ENCODE peak calls at places on chromosomes 16 and 17, in six cellular contexts. J, D, W, A, P and I are unnamed samples. For H3K4me1, the result is how much of the 10 kb centered on the place peaks cover.

GRCh38 chr16:49405123-49405522 is 31.5 kb downstream of the C16orf78 start:
- DNase-seq in P (no peak), J (no peak), W (no peak), A (no peak), D (no peak), I (no peak)

GRCh38 chr17:30278032-30278431 is 13.7 kb downstream of the BLMH start:
- DNase-seq in W (no peak), A (no peak), P (no peak), D (no peak), J (peak), I (peak)

GRCh38 chr16:588639-588888 is 1.3 kb upstream of the RAB40C start:
- DNase-seq in J (peak), A (peak), D (peak), W (no peak), P (peak), I (peak)

GRCh38 chr17:75093543-75094158 is 5.9 kb downstream of the SLC16A5 start:
- DNase-seq in W (peak), P (no peak), J (no peak), A (no peak), D (no peak), I (no peak)

GRCh38 chr17:57902800-57903759 is 52.1 kb downstream of the CUEDC1 start:
- DNase-seq in P (peak), W (peak), D (peak), A (peak), J (peak), I (peak)

GRCh38 chr17:53191878-53192277 is 630.8 kb upstream of the KIF2B start:
- DNase-seq in D (no peak), J (no peak), P (no peak), A (no peak), W (no peak), I (no peak)

GRCh38 chr16:6615661-6616060 is 717.0 kb upstream of the RBFOX1 start:
- DNase-seq in J (no peak), W (no peak), D (no peak), A (no peak), P (no peak), I (no peak)

GRCh38 chr17:40377832-40378231 is 13.3 kb upstream of the GJD3 start:
- DNase-seq in J (no peak), D (no peak), P (no peak), W (no peak), A (no peak), I (no peak)

GRCh38 chr16:48537275-48537674 is 72.7 kb downstream of the N4BP1 start:
- DNase-seq in J (no peak), A (no peak), W (no peak), P (peak), D (peak), I (no peak)

GRCh38 chr17:12789075-12789975 is at the start of gene ARHGAP44:
- DNase-seq in J (peak), W (peak), P (peak), D (peak), A (peak), I (peak)

GRCh38 chr16:89051521-89052166 is 42.0 kb upstream of the ACSF3 start:
- DNase-seq in D (peak), A (no peak), P (peak), W (no peak), J (no peak), I (no peak)

GRCh38 chr17:38466346-38467315 is 38.4 kb downstream of the ARHGAP23 start:
- DNase-seq in D (no peak), W (no peak), J (no peak), P (peak), A (no peak), I (no peak)

GRCh38 chr16:20023190-20023589 is 50.5 kb downstream of the GPR139 start:
- DNase-seq in J (peak), W (no peak), P (no peak), D (no peak), A (no peak), I (peak)

GRCh38 chr16:79380990-79381389 is 219.5 kb downstream of the MAF start:
- DNase-seq in J (no peak), D (no peak), P (no peak), W (no peak), A (no peak), I (no peak)

GRCh38 chr17:38687291-38687690 is 12.5 kb upstream of the EPOP start:
- DNase-seq in J (no peak), A (no peak), P (no peak), D (no peak), W (no peak), I (no peak)

GRCh38 chr16:20203277-20203676 is 124.0 kb downstream of the GP2 start:
- DNase-seq in P (no peak), D (no peak), A (no peak), J (no peak), W (no peak), I (no peak)

GRCh38 chr16:64870859-64871258 is 251.0 kb downstream of the CDH11 start:
- DNase-seq in W (no peak), J (no peak), P (no peak), A (no peak), D (no peak), I (no peak)

GRCh38 chr16:89720520-89720858 is 209 bp downstream of the VPS9D1 start:
- DNase-seq in J (peak), A (peak), D (no peak), P (peak), W (peak), I (no peak)

GRCh38 chr17:81515530-81516041 is 3.0 kb upstream of the ACTG1 start:
- DNase-seq in W (no peak), J (no peak), P (peak), A (peak), D (no peak), I (no peak)

GRCh38 chr17:16820161-16820877 is 130.3 kb downstream of the CCDC144A start:
- DNase-seq in P (peak), W (no peak), J (no peak), A (no peak), D (no peak), I (no peak)

GRCh38 chr16:49644143-49644460 is 211.8 kb downstream of the ZNF423 start:
- DNase-seq in W (no peak), A (no peak), D (no peak), J (no peak), P (no peak), I (no peak)

GRCh38 chr16:84434800-84435199 is 66.5 kb downstream of the ATP2C2 start:
- DNase-seq in D (no peak), W (no peak), A (no peak), J (no peak), P (no peak), I (no peak)

GRCh38 chr16:12079411-12079965 is 103.0 kb downstream of the SNX29 start:
- DNase-seq in J (no peak), P (no peak), D (no peak), A (peak), W (no peak), I (no peak)

GRCh38 chr16:73071131-73071940 is 23.4 kb upstream of the ZFHX3 start:
- DNase-seq in W (no peak), J (peak), P (peak), D (peak), A (peak), I (no peak)

GRCh38 chr17:79843475-79843916 is 4.3 kb upstream of the CBX4 start:
- DNase-seq in P (no peak), J (no peak), A (no peak), W (no peak), D (peak), I (peak)

GRCh38 chr16:13873835-13874438 is 46.0 kb upstream of the ERCC4 start:
- DNase-seq in P (no peak), J (peak), D (no peak), W (no peak), A (no peak), I (peak)

GRCh38 chr16:22213801-22214200 is 7.7 kb downstream of the EEF2K start:
- DNase-seq in J (no peak), W (no peak), D (no peak), A (no peak), P (no peak), I (no peak)

GRCh38 chr16:81220369-81220768 is 18.1 kb upstream of the BCO1 start:
- DNase-seq in P (no peak), D (no peak), W (no peak), A (no peak), J (no peak), I (no peak)

GRCh38 chr16:82439678-82440293 is 187.0 kb upstream of the CDH13 start:
- DNase-seq in D (no peak), A (no peak), P (no peak), W (peak), J (peak), I (peak)

GRCh38 chr17:63035695-63036094 is 69.7 kb downstream of the TANC2 start:
- DNase-seq in W (no peak), J (no peak), D (no peak), A (no peak), P (no peak), I (no peak)

GRCh38 chr17:34254651-34255380 is at the start of gene CCL2:
- DNase-seq in W (peak), D (peak), A (no peak), J (no peak), P (peak), I (peak)

GRCh38 chr17:34255381-34255732 is 272 bp downstream of the CCL2 start:
- DNase-seq in J (no peak), D (no peak), P (no peak), A (no peak), W (no peak), I (no peak)

GRCh38 chr17:34252890-34253525 is 2.1 kb upstream of the CCL2 start:
- DNase-seq in J (no peak), P (no peak), A (no peak), W (no peak), D (no peak), I (no peak)

GRCh38 chr17:34255841-34256240 is 756 bp downstream of the CCL2 start:
- DNase-seq in P (no peak), A (no peak), J (no peak), W (no peak), D (no peak), I (no peak)

DNA sequence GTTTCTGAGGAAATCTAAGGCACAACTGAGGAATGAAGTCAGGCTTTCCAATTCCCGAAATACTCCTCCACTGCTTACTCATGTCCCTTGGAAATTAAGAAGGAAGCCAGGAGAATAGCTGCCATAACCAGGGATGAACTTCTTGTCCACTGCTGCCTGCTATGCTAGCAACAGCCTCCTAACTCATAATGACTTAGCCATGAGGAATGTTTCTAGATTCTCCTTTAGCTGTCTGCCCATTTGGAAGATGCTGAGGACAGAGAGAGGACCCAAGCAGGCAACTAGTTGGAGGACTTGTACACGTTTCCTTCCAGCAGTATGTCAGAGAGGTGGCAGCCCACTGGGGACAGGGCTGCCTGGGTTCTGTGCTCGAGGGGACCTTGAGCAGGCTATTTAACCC is 939 bp upstream of the CCL2 start:
- DNase-seq in D (no peak), W (no peak), J (no peak), P (no peak), A (no peak), I (peak)
- H3K4me1 ChIP-seq in D (under half), W (under half), J (under half), P (half or more), A (half or more), I (half or more)

GRCh38 chr16:55433535-55433934 is 45.5 kb upstream of the MMP2 start:
- DNase-seq in D (no peak), A (no peak), P (no peak), J (no peak), W (no peak), I (no peak)
- H3K4me1 ChIP-seq in D (under half), A (under half), P (under half), J (under half), W (under half), I (under half)

GRCh38 chr16:67241008-67241900 is 6.0 kb downstream of the FHOD1 start:
- DNase-seq in W (peak), P (peak), D (peak), A (peak), J (peak), I (peak)
- H3K4me1 ChIP-seq in W (under half), P (half or more), D (under half), A (half or more), J (half or more), I (half or more)

GRCh38 chr16:85452364-85453178 is 160.6 kb upstream of the GSE1 start:
- DNase-seq in W (no peak), A (no peak), P (no peak), J (no peak), D (no peak), I (no peak)
- H3K4me1 ChIP-seq in W (under half), A (under half), P (under half), J (under half), D (under half), I (under half)

DNA sequence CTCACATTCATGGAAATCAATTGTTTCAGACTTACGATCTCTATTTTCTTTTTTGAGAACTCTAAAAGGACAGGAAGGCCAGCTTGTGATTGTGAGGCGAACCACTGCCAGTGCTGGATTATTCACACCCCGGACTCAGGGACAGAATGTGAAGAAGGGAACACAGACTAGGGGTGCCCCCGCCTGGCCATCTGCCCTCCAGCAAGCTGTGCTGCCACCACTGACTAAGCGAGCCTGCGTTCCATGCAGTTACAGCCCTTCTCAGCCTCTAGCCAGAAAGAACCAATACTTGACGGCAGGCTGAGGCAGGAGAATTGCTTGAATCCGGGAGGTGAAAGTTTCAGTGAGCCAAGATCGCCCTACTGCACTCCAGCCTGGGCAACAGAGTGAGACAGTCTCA is 2.8 kb downstream of the HAGH start:
- DNase-seq in A (no peak), W (no peak), D (no peak), P (no peak), J (peak), I (peak)
- H3K4me1 ChIP-seq in A (under half), W (under half), D (under half), P (under half), J (under half), I (under half)

GRCh38 chr17:64772845-64773299 is 110.8 kb upstream of the SMURF2 start:
- DNase-seq in J (no peak), W (no peak), A (no peak), P (no peak), D (no peak), I (no peak)

GRCh38 chr17:64774888-64775600 is 112.9 kb upstream of the SMURF2 start:
- DNase-seq in D (no peak), P (no peak), J (no peak), W (no peak), A (no peak), I (no peak)

GRCh38 chr17:64773386-64773835 is 111.3 kb upstream of the SMURF2 start:
- DNase-seq in P (no peak), D (no peak), W (no peak), A (no peak), J (no peak), I (no peak)

GRCh38 chr17:64775701-64776570 is 113.8 kb upstream of the SMURF2 start:
- DNase-seq in P (no peak), W (no peak), D (no peak), J (no peak), A (no peak), I (no peak)

DNA sequence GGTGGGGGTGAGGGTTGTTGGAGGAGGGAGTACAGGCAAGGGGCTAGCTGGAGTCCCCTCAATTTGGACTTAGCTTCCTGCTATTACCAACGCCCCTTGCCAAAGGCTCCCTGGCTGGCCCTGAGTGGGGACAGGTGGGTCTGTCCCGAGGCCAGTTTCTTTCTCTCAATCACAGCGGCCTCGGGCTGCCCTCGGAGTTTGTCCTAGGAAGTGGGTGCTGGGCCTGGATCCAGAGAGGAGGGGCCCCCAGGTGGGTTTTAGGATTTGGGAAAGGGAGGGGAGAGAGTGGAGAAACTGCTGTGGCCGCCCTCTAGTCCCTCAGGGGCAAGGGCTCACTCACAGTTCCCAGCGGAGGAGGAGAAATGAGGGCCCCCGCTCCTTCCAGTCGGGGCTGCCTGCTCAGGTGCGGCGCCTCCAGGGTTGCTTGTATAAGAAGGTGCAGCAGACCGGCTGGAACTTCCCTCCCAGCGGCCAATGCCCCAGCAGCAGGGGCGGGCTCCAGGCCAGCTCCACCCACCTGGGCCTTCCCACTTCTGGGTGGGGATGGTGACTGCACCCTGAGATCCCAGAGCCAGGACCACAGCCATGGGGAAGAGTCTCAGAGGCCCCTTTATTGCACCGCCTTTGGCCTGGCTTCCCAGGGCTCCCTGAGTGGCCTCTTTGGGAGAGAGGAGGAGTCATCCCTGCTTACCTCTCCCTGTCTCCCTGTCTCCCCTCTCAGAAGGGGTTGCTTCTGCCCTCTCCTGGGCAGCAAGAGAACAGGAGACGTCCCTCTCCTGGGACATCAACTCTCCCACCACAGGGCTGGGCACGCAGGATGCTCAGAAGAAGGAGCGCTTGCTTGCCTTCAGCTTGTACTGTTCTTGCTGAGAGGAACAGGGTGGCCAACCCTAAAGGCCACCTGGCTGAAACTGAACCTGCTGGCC is 112.0 kb upstream of the SMURF2 start:
- DNase-seq in A (peak), D (no peak), W (peak), P (peak), J (peak), I (peak)
- H3K4me1 ChIP-seq in A (under half), D (under half), W (under half), P (under half), J (under half), I (under half)